ENCODE peak calls at places on chromosome 11, in six cellular contexts. N is heart left ventricle, R is ovary, S is A549, V is body of pancreas, F is K562. X is an unnamed sample. For H3K4me1, the result is how much of the 10 kb centered on the place peaks cover.

GRCh38 chr11:102382384-102382783 is 35.4 kb downstream of the BIRC2 start:
- DNase-seq in R (no peak), V (no peak), F (no peak), N (no peak), S (no peak), X (no peak)

GRCh38 chr11:69442012-69442806 is 39.3 kb upstream of the LINC01488 start:
- DNase-seq in F (no peak), N (no peak), R (peak), S (no peak), V (no peak), X (no peak)

GRCh38 chr11:66677599-66678375 is at the start of gene RBM4B:
- DNase-seq in R (peak), F (peak), S (peak), N (peak), V (peak), X (peak)

GRCh38 chr11:103378931-103379330 is 269.7 kb downstream of the DYNC2H1 start:
- DNase-seq in V (no peak), R (no peak), N (no peak), F (no peak), S (no peak), X (no peak)

GRCh38 chr11:28715726-28716125 is 607.5 kb downstream of the METTL15 start:
- DNase-seq in N (no peak), V (no peak), S (no peak), R (no peak), F (no peak), X (no peak)

GRCh38 chr11:1598816-1599215 is 722 bp upstream of the KRTAP5-2 start:
- DNase-seq in N (no peak), R (no peak), F (no peak), S (no peak), V (no peak), X (no peak)

GRCh38 chr11:48006301-48006992 is 26.1 kb downstream of the PTPRJ start:
- DNase-seq in F (peak), R (no peak), V (no peak), N (no peak), S (no peak), X (no peak)

GRCh38 chr11:118634435-118635236 is 27.2 kb downstream of the PHLDB1 start:
- DNase-seq in V (peak), F (peak), R (peak), N (peak), S (no peak), X (peak)

GRCh38 chr11:94749367-94749766 is 18.8 kb upstream of the AMOTL1 start:
- DNase-seq in N (no peak), V (no peak), F (no peak), S (peak), R (no peak), X (no peak)

GRCh38 chr11:94310191-94310875 is 6.0 kb downstream of the IZUMO1R start:
- DNase-seq in N (no peak), F (no peak), R (no peak), S (no peak), V (no peak), X (no peak)

GRCh38 chr11:2158966-2159365 is 2.0 kb downstream of the INS start:
- DNase-seq in F (no peak), R (no peak), N (no peak), V (no peak), S (no peak), X (no peak)

GRCh38 chr11:64186205-64187165 is 514 bp downstream of the STIP1 start:
- DNase-seq in F (no peak), N (no peak), R (no peak), V (peak), S (no peak), X (peak)

GRCh38 chr11:93869830-93870229 is 19.4 kb upstream of the VSTM5 start:
- DNase-seq in N (no peak), R (no peak), S (no peak), V (no peak), F (no peak), X (no peak)

GRCh38 chr11:44540667-44541066 is 24.8 kb upstream of the CD82 start:
- DNase-seq in R (no peak), S (no peak), V (no peak), F (no peak), N (no peak), X (no peak)

GRCh38 chr11:133337905-133338536 is 194.3 kb downstream of the OPCML start:
- DNase-seq in F (no peak), N (no peak), V (no peak), R (no peak), S (no peak), X (no peak)

GRCh38 chr11:128469220-128469619 is 118.1 kb downstream of the ETS1 start:
- DNase-seq in R (no peak), V (no peak), N (no peak), F (no peak), S (no peak), X (no peak)

GRCh38 chr11:25860677-25861445 is 471.1 kb upstream of the ANO3 start:
- DNase-seq in N (no peak), S (no peak), F (no peak), V (no peak), R (no peak), X (no peak)

GRCh38 chr11:75577198-75577597 is 15.1 kb downstream of the SERPINH1 start:
- DNase-seq in S (peak), V (peak), F (peak), N (no peak), R (peak), X (peak)

GRCh38 chr11:35375332-35376125 is 43.8 kb downstream of the SLC1A2 start:
- DNase-seq in V (no peak), S (no peak), N (no peak), R (no peak), F (no peak), X (no peak)

GRCh38 chr11:26287067-26287518 is 44.8 kb upstream of the ANO3 start:
- DNase-seq in S (no peak), F (no peak), N (no peak), V (no peak), R (no peak), X (no peak)

GRCh38 chr11:7020183-7020917 is at the start of the genes NLRP14 and ZNF214:
- DNase-seq in R (peak), N (peak), S (peak), F (peak), V (peak), X (peak)

GRCh38 chr11:27116684-27117083 is 76.1 kb downstream of the BBOX1 start:
- DNase-seq in N (no peak), V (no peak), R (no peak), S (no peak), F (no peak), X (no peak)

GRCh38 chr11:117045956-117046355 is 52.3 kb downstream of the SIK3 start:
- DNase-seq in N (no peak), S (no peak), F (no peak), V (no peak), R (no peak), X (no peak)

GRCh38 chr11:109123811-109124787 is 297.9 kb upstream of the C11orf87 start:
- DNase-seq in R (no peak), V (peak), F (no peak), S (no peak), N (peak), X (no peak)

GRCh38 chr11:1736447-1736992 is 13.9 kb downstream of the IFITM10 start:
- DNase-seq in R (no peak), S (no peak), N (no peak), F (no peak), V (no peak), X (no peak)

GRCh38 chr11:47765086-47765485 is 2.1 kb downstream of the FNBP4 start:
- DNase-seq in R (no peak), F (no peak), V (no peak), S (no peak), N (no peak), X (no peak)

GRCh38 chr11:8757533-8757932 is 74.9 kb downstream of the RPL27A start:
- DNase-seq in R (no peak), F (no peak), V (no peak), N (no peak), S (no peak), X (no peak)

GRCh38 chr11:12137938-12138731 is 27.7 kb downstream of the MICAL2 start:
- DNase-seq in V (no peak), N (no peak), S (no peak), F (no peak), R (no peak), X (no peak)

GRCh38 chr11:97361812-97362378 is 972.1 kb downstream of the JRKL start:
- DNase-seq in R (no peak), N (no peak), S (no peak), V (no peak), F (no peak), X (no peak)

GRCh38 chr11:77789061-77789730 is 31.3 kb downstream of the RSF1 start:
- DNase-seq in F (no peak), N (no peak), S (no peak), V (no peak), R (no peak), X (no peak)

GRCh38 chr11:23404225-23405160 is 544.2 kb upstream of the CCDC179 start:
- DNase-seq in N (no peak), S (no peak), R (no peak), V (no peak), F (no peak), X (no peak)

GRCh38 chr11:95569207-95569606 is 220.4 kb downstream of the FAM76B start:
- DNase-seq in F (no peak), R (no peak), V (no peak), N (no peak), S (no peak), X (no peak)

GRCh38 chr11:10623797-10624761 is 55.6 kb upstream of the LYVE1 start:
- DNase-seq in F (peak), N (peak), S (peak), V (no peak), R (peak), X (peak)

GRCh38 chr11:42043312-42043711 is 583.9 kb upstream of the LRRC4C start:
- DNase-seq in F (no peak), S (no peak), N (no peak), R (no peak), V (no peak), X (no peak)

GRCh38 chr11:58259983-58260382 is 8.1 kb downstream of the OR10W1 start:
- DNase-seq in N (no peak), V (no peak), S (no peak), R (no peak), F (no peak), X (no peak)

GRCh38 chr11:8250446-8250845 is 13.2 kb downstream of the LMO1 start:
- DNase-seq in V (peak), S (no peak), N (no peak), F (no peak), R (peak), X (no peak)

GRCh38 chr11:100830978-100831732 is 144.1 kb downstream of the ARHGAP42 start:
- DNase-seq in R (no peak), N (peak), S (no peak), V (no peak), F (no peak), X (peak)

GRCh38 chr11:87281496-87281895 is 243.8 kb downstream of the TMEM135 start:
- DNase-seq in V (no peak), R (no peak), N (no peak), S (no peak), F (no peak), X (no peak)

GRCh38 chr11:2208691-2209369 is 37.2 kb upstream of the TH start:
- DNase-seq in N (peak), F (no peak), R (no peak), V (peak), S (no peak), X (peak)

GRCh38 chr11:2926611-2927492 is 2.4 kb downstream of the PHLDA2 start:
- DNase-seq in N (no peak), R (no peak), S (no peak), V (peak), F (no peak), X (no peak)

GRCh38 chr11:110185599-110185998 is 92.4 kb downstream of the ZC3H12C start:
- DNase-seq in F (no peak), V (no peak), N (no peak), R (no peak), S (no peak), X (no peak)
- H3K27ac ChIP-seq in F (no peak), V (peak), N (no peak), R (no peak), S (peak), X (peak)

DNA sequence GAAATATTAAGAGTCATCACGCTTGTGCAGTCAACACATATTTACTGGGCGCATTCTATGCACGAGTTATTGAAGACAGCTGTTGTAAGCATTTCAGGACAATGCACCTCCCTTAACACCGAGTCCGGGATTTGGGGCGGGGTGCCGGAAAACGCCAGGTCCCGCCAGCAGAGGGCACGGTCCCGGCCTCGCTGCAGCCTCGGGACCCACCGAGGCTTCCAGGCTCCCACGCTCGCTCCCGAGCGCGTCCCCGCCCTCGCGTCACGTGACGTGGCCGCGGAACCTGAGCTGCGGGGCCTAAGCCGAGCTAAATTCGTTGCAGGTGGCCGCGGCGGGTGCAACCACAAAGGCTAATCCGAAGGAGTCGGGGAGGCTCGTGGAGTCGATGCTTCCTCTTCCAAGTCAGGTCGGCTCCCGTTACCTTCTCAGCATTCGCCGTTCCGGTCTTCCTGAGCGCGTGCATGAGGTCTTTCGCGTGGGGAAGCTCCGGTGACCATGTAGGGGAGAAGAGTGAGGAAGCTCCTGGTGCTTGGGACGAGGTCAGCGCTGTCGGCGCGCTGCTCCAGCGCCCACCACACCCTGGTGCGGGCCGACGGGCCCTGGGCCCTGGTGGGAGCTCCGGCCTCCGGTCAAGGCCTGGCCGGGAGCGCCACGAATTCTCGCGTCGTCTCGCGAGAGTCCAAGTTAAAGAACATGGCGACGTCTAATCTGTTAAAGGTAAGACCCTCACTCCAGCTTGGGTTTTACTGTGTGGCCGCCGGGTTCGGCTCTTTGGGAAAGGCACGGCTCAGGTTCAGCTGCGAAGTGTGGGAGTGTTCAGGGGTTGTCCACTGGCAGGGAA is at the start of gene CUL5:
- DNase-seq in N (peak), S (peak), R (peak), F (peak), V (peak), X (peak)
- TF ChIP-seq POLR2A in N (no peak), S (peak), R (peak), F (peak), V (peak), X (no peak)

GRCh38 chr11:120212259-120212888 is 1.5 kb downstream of the OAF start:
- DNase-seq in R (no peak), F (peak), S (no peak), V (no peak), N (no peak), X (no peak)
- H3K4me1 ChIP-seq in R (under half), F (under half), S (under half), V (half or more), N (half or more), X (under half)

DNA sequence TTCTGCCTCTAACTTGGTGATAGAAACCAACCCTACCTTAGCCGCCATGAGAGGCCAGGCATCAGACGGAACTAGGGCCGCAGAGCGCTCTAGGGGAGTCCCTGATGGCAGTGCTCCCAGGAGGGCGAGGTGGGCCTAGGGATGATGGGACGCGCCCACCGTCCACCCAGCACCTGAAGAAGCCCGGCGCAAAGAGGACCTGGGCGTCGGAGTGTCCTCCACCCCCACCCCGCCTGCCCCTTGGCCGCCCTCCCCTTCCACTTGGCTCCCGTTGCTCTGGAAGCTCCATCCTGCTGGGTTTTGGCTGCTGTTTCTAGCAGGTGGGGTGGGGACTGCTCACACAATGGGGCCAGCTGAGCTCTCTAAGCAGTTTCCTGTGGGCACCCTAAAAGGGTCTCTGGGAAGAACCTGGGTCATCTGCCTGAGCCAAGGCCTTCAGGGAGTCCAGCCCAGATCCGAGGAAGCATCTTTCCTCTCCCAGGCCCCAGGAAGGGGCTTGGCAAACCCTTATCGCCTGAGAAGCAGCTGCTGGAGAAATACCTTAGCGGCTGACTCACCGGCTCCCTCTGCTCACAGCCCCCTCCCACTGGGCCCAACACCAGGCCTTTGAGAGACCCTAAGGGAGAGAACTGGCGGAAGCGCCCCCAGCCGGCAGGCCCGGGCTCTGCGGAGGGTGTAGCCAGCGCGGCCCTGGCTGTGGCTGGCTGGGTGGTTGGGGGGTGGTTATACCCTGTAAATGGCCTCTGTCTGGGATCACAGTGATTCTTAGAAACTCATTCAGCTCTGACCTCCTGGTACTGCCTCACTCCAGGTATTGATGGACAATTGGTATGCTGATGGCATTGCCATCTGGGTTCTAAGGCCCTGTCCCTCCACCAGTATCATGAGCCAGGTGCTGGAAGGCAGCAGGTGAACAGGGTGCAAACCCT is 19.3 kb downstream of the CREB3L1 start:
- DNase-seq in R (peak), V (peak), N (peak), F (peak), S (no peak), X (peak)
- H3K27ac ChIP-seq in R (peak), V (no peak), N (peak), F (peak), S (peak), X (peak)

GRCh38 chr11:120501976-120502755 is 9.4 kb upstream of the GRIK4 start:
- DNase-seq in N (no peak), S (no peak), R (no peak), F (no peak), V (no peak), X (no peak)

GRCh38 chr11:120510406-120511115 is 987 bp upstream of the GRIK4 start:
- DNase-seq in N (no peak), F (no peak), R (no peak), V (no peak), S (no peak), X (no peak)

GRCh38 chr11:120501440-120501839 is 10.1 kb upstream of the GRIK4 start:
- DNase-seq in S (no peak), R (no peak), V (no peak), F (no peak), N (no peak), X (no peak)

GRCh38 chr11:120509346-120510053 is 2.0 kb upstream of the GRIK4 start:
- DNase-seq in N (no peak), F (no peak), R (no peak), V (no peak), S (no peak), X (no peak)

GRCh38 chr11:120505801-120506425 is 5.6 kb upstream of the GRIK4 start:
- DNase-seq in V (no peak), F (no peak), S (no peak), N (no peak), R (no peak), X (no peak)
- TF ChIP-seq POLR2A in V (no peak), F (no peak), S (no peak), N (no peak), R (no peak), X (no peak)

DNA sequence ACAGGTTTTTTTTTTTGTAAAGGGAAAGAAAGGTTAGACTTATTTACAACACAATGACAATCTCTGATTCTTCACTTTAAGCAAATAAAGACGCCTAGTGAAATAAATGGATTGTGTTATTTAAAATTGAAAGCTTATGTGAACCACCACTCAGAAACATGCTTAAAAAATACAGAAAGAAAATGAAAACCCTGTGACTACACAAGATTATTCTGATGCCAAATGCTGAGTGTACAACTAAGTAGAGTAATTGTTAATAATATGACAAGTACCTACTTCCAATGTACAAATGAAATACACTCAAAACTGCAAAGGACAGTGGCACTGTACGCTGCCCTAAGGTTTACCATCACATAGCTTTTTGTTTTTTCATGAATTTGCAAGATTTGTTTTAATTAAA is 1.0 kb downstream of the BLID start:
- DNase-seq in R (no peak), N (no peak), V (no peak), F (no peak), S (no peak), X (no peak)
- H3K4me1 ChIP-seq in R (under half), N (under half), V (under half), F (under half), S (under half), X (under half)

DNA sequence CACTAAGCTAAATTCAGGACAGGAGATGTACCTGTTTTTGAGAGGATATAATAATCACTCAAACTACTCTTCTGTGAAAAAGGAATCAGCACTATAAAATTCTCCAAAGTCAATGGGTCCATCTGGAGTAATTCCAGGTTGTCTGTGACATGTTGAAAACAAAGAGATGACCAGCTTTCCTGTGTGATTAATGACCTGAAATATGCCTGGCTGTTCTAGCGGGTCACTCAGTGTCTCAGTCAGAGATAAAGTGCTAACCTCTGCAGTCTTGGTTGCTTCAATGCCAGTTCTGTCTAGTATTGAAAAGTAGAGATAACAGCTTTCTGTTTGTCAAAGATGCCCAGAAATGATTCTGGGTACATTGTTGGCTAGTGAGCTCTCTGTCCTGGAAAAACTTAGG is 722.6 kb upstream of the TENM4 start:
- DNase-seq in V (no peak), S (no peak), N (no peak), F (no peak), R (no peak), X (no peak)
- H3K27ac ChIP-seq in V (no peak), S (no peak), N (no peak), F (no peak), R (no peak), X (no peak)

GRCh38 chr11:59273008-59273841 is 60.5 kb upstream of the MPEG1 start:
- DNase-seq in S (no peak), R (no peak), F (no peak), V (no peak), N (no peak), X (no peak)
- TF ChIP-seq POLR2A in S (no peak), R (no peak), F (no peak), V (no peak), N (no peak), X (no peak)

GRCh38 chr11:72234920-72235319 is 9.1 kb downstream of the PHOX2A start:
- DNase-seq in R (no peak), N (no peak), S (no peak), F (no peak), V (no peak), X (no peak)
- H3K4me1 ChIP-seq in R (under half), N (under half), S (under half), F (under half), V (under half), X (under half)

X was measured in testis.